ENCODE peak calls at places on chromosome 22, in ten cellular contexts. H, Z, D, K, E, X, J, U, R and S are unnamed samples.

GRCh38 chr22:35128637-35129036 is 62.7 kb downstream of the ISX start:
- DNase-seq in U (no peak), D (no peak), E (no peak), H (no peak), R (no peak), X (no peak), J (no peak), K (no peak), Z (no peak), S (no peak)

GRCh38 chr22:36134167-36134566 is 26.4 kb downstream of the APOL3 start:
- DNase-seq in H (no peak), D (no peak), K (no peak), U (no peak), R (no peak), X (no peak), J (no peak), E (no peak), Z (no peak), S (no peak)

GRCh38 chr22:27128461-27129080 is 471.2 kb downstream of the MIAT start:
- DNase-seq in E (no peak), R (no peak), D (no peak), Z (no peak), X (no peak), H (no peak), K (no peak), U (no peak), J (no peak), S (no peak)

GRCh38 chr22:20260071-20260722 is 7.9 kb downstream of the RTN4R start:
- DNase-seq in J (no peak), K (no peak), E (no peak), U (no peak), Z (peak; percentile 44), X (no peak), D (no peak), R (no peak), H (no peak), S (no peak)

GRCh38 chr22:29617922-29618629 is 14.6 kb downstream of the NF2 start:
- DNase-seq in H (no peak), R (no peak), U (no peak), J (peak; percentile 71), K (no peak), D (no peak), X (no peak), Z (no peak), E (no peak), S (no peak)

GRCh38 chr22:30649430-30650007 is 13.9 kb downstream of the SLC35E4 start:
- DNase-seq in K (no peak), J (peak; percentile 78), D (no peak), E (peak; percentile 78), Z (peak; percentile 46), R (peak; percentile 79), U (no peak), X (peak; percentile 71), H (no peak), S (no peak)

GRCh38 chr22:47340851-47341436 is 578.5 kb downstream of the TBC1D22A start:
- DNase-seq in K (no peak), U (no peak), R (no peak), H (no peak), D (no peak), J (no peak), Z (no peak), E (no peak), X (no peak), S (no peak)

GRCh38 chr22:45742866-45743450 is 71.3 kb downstream of the ATXN10 start:
- DNase-seq in E (peak; percentile 30), X (no peak), D (no peak), H (no peak), J (no peak), U (no peak), Z (no peak), K (no peak), R (no peak), S (no peak)

GRCh38 chr22:23175817-23176644 is 4.3 kb upstream of the BCR start:
- DNase-seq in U (no peak), E (no peak), Z (no peak), R (no peak), J (no peak), X (no peak), K (no peak), H (no peak), D (no peak), S (no peak)

GRCh38 chr22:48925450-48925849 is 902.2 kb downstream of the BRD1 start:
- DNase-seq in J (no peak), Z (no peak), U (no peak), H (peak; percentile 1), K (no peak), X (no peak), D (no peak), E (no peak), R (no peak), S (no peak)

GRCh38 chr22:48920776-48921241 is 906.9 kb downstream of the BRD1 start:
- DNase-seq in E (peak; percentile 17), J (no peak), U (no peak), K (no peak), Z (no peak), D (no peak), R (no peak), X (peak; percentile 35), H (peak; percentile 54), S (no peak)

GRCh38 chr22:48923909-48924475 is 903.7 kb downstream of the BRD1 start:
- DNase-seq in X (peak; percentile 20), Z (no peak), D (no peak), U (no peak), K (no peak), H (peak; percentile 28), J (no peak), E (no peak), R (no peak), S (no peak)

GRCh38 chr22:48921411-48921903 is 906.2 kb downstream of the BRD1 start:
- DNase-seq in X (peak; percentile 14), H (peak; percentile 63), K (no peak), Z (no peak), U (no peak), E (peak; percentile 23), R (no peak), D (no peak), J (no peak), S (no peak)

GRCh38 chr22:48923165-48923875 is 904.4 kb downstream of the BRD1 start:
- DNase-seq in K (no peak), J (no peak), Z (no peak), X (peak; percentile 28), E (peak; percentile 25), H (peak; percentile 53), D (no peak), U (no peak), R (no peak), S (no peak)
- TF ChIP-seq CTCF in K (no peak), J (no peak), Z (no peak), X (no peak), E (no peak), H (no peak), D (no peak), U (no peak), R (no peak), S (no peak)

DNA sequence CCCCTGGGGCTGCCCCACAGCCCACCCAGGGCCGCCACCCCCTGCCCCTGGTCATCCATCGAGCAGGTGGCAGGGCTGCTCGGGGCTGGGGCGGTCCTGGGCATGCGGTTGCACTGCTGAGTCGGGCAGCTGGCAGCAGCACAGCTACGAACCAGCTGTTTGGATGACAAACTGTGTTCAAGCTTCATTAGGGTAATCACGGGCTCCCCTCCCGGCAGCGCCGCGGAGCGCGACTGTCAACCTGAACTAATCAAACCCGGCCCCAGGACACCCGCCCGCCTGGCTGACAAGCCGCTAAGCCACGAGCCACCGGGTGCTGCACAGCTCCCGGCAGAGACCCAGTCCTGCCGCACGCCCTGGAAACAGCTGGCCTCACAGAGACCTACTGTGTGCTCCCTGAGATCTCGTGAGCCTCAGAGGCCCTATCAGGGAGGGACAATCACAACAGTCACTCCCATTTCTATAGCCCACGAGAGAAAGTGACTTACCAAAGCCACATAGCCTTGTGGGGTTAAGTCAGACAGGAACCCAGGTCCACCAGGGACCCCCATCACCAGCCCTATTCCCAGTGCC is 60.6 kb upstream of the TCF20 start:
- DNase-seq in X (no peak), J (no peak), H (no peak), Z (no peak), U (no peak), K (no peak), R (no peak), D (no peak), E (no peak), S (no peak)
- TF ChIP-seq POLR2AphosphoS5 in X (no peak), J (no peak), H (no peak), Z (no peak), U (no peak), K (no peak), R (no peak), D (no peak), E (no peak), S (no peak)

GRCh38 chr22:17734197-17734596 is 40.1 kb downstream of the BID start:
- DNase-seq in X (no peak), Z (no peak), R (no peak), K (no peak), H (no peak), E (no peak), D (no peak), J (no peak), U (no peak), S (no peak)

GRCh38 chr22:17739196-17739975 is 34.9 kb downstream of the BID start:
- DNase-seq in Z (no peak), X (no peak), U (no peak), R (no peak), K (no peak), J (no peak), D (no peak), E (no peak), H (no peak), S (no peak)

GRCh38 chr22:17742528-17742902 is 31.8 kb downstream of the BID start:
- DNase-seq in U (no peak), R (peak; percentile 73), D (peak; percentile 95), K (peak; percentile 80), X (peak; percentile 68), E (peak; percentile 62), J (peak; percentile 59), Z (peak; percentile 94), H (peak; percentile 77), S (peak; percentile 86)

GRCh38 chr22:17741866-17742527 is 32.3 kb downstream of the BID start:
- DNase-seq in J (no peak), H (no peak), Z (no peak), R (no peak), U (no peak), E (no peak), K (no peak), D (no peak), X (peak; percentile 43), S (no peak)

GRCh38 chr22:17738386-17739128 is 35.7 kb downstream of the BID start:
- DNase-seq in X (no peak), R (no peak), E (no peak), K (no peak), J (no peak), U (no peak), H (no peak), Z (no peak), D (no peak), S (no peak)
- H3K36me3 ChIP-seq in X (peaks cover 48% of the 10 kb centered on the region), R (no peaks in the 10 kb centered on the region), E (peaks cover 4% of the 10 kb centered on the region), K (peaks cover 7% of the 10 kb centered on the region), J (peaks cover 10% of the 10 kb centered on the region), U (no peaks in the 10 kb centered on the region), H (no peaks in the 10 kb centered on the region), Z (peaks cover 62% of the 10 kb centered on the region), D (peaks cover 10% of the 10 kb centered on the region), S (peaks cover 87% of the 10 kb centered on the region)

DNA sequence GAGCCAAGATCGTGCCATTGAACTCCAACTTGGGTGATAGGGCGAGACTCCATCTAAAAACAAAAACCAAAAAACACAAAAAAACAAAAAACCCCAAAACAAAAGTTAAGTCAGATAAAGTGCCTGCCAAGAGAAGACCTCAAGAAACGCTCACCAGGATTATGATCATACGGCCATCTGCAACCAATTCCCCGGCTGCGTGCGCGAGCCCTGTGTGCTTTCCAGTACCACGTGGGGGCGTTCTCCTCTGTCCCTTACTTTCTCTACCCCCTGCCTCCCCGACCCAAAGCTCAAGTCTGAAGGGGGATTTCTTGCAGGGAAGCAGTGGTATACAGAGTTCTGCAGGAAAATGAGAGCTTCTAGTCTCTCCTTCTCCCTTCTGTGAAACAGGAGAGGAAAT is 10.5 kb upstream of the RPS19BP1 start:
- DNase-seq in Z (peak; percentile 36), H (no peak), R (no peak), X (no peak), D (peak; percentile 87), U (no peak), J (no peak), E (no peak), K (no peak), S (no peak)
- TF ChIP-seq CTCF in Z (peak; percentile 68), H (no peak), R (no peak), X (no peak), D (peak; percentile 86), U (no peak), J (peak; percentile 73), E (no peak), K (peak; percentile 89), S (no peak)